ENCODE peak calls at places on chromosomes 2 and 18, in nine cellular contexts. S is fibroblast of pulmonary artery; Z is LNCaP clone FGC; Q is CD8-positive, alpha-beta memory T cell; Y is AG10803; O is HFF-Myc; I is uterus; V is GM06990; F is sigmoid colon. R is an unnamed sample.

GRCh38 chr2:29309090-29310054 is 194.2 kb downstream of the CLIP4 start:
- DNase-seq in S (peak; percentile 76), Z (peak; percentile 45), Q (peak; percentile 54), Y (peak; percentile 68), O (peak; percentile 55), I (peak; percentile 27), V (no peak), F (no peak), R (no peak)

GRCh38 chr2:35929551-35929950 is 426.0 kb upstream of the CRIM1 start:
- DNase-seq in S (no peak), Z (no peak), Q (no peak), Y (no peak), O (no peak), I (no peak), V (no peak), F (no peak), R (no peak)

GRCh38 chr2:200373973-200374416 is 67.5 kb downstream of the SPATS2L start:
- DNase-seq in S (no peak), Z (no peak), Q (peak; percentile 57), Y (no peak), O (no peak), I (no peak), V (peak; percentile 43), F (no peak), R (no peak)

GRCh38 chr2:29017716-29018275 is 36.7 kb downstream of the TOGARAM2 start:
- DNase-seq in S (no peak), Z (no peak), Q (no peak), Y (no peak), O (no peak), I (no peak), V (no peak), F (no peak), R (peak; percentile 59)

GRCh38 chr2:220499281-220499680 is 871.9 kb downstream of the SLC4A3 start:
- DNase-seq in S (peak; percentile 52), Z (no peak), Q (no peak), Y (peak; percentile 64), O (peak; percentile 36), I (no peak), V (no peak), F (no peak), R (no peak)

GRCh38 chr18:32920796-32921787 is 148.3 kb upstream of the KLHL14 start:
- DNase-seq in S (peak; percentile 95), Z (no peak), Q (no peak), Y (peak; percentile 86), O (peak; percentile 19), I (no peak), V (no peak), F (no peak), R (no peak)

GRCh38 chr2:16174693-16175045 is 234.3 kb downstream of the MYCN start:
- DNase-seq in S (no peak), Z (no peak), Q (no peak), Y (no peak), O (no peak), I (no peak), V (no peak), F (no peak), R (no peak)

GRCh38 chr2:101188683-101189405 is 37.7 kb upstream of the TBC1D8 start:
- DNase-seq in S (peak; percentile 53), Z (no peak), Q (no peak), Y (peak; percentile 35), O (no peak), I (no peak), V (no peak), F (no peak), R (no peak)

GRCh38 chr18:32552421-32553030 is 81.8 kb upstream of the GAREM1 start:
- DNase-seq in S (peak; percentile 81), Z (peak; percentile 67), Q (peak; percentile 63), Y (peak; percentile 64), O (peak; percentile 24), I (peak; percentile 51), V (peak; percentile 8), F (peak; percentile 68), R (no peak)

GRCh38 chr2:171522057-171522803 is at the start of gene CYBRD1:
- DNase-seq in S (peak; percentile 91), Z (no peak), Q (no peak), Y (peak; percentile 92), O (no peak), I (peak; percentile 85), V (peak; percentile 81), F (peak; percentile 96), R (peak; percentile 94)

GRCh38 chr18:79337184-79337583 is 58.5 kb upstream of the NFATC1 start:
- DNase-seq in S (no peak), Z (no peak), Q (no peak), Y (no peak), O (no peak), I (no peak), V (no peak), F (no peak), R (no peak)

GRCh38 chr18:48667276-48668254 is 128.7 kb downstream of the CTIF start:
- DNase-seq in S (no peak), Z (no peak), Q (no peak), Y (no peak), O (no peak), I (no peak), V (no peak), F (no peak), R (peak; percentile 43)

GRCh38 chr2:224576098-224576715 is 9.0 kb downstream of the CUL3 start:
- DNase-seq in S (no peak), Z (no peak), Q (no peak), Y (no peak), O (no peak), I (no peak), V (no peak), F (no peak), R (no peak)

GRCh38 chr2:28166956-28167355 is 225.7 kb upstream of the FOSL2 start:
- DNase-seq in S (peak; percentile 37), Z (no peak), Q (no peak), Y (peak; percentile 17), O (no peak), I (no peak), V (no peak), F (no peak), R (no peak)

GRCh38 chr2:145484443-145485086 is 964.6 kb upstream of the ZEB2 start:
- DNase-seq in S (peak; percentile 77), Z (no peak), Q (no peak), Y (peak; percentile 70), O (peak; percentile 49), I (no peak), V (no peak), F (no peak), R (no peak)

DNA sequence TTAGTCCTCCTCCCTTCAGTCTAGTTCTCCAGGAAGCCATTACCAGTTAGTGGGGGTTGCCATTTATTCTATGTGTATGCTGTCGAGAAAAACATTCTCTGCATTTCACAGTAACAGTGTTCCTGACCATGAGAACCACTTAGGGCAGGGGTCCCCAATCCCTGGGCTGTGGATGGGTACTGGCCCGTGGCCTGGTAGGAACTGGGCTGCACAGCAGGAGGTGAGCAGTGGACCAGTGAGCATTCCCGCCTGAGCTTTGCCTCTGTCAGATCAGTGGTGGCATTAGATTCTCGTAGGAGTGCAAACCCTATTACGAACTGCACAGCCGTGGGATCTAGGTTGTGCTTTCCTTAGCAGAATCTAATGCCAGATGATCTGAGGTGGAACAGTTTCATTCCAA is 15.8 kb downstream of the ITGA4 start:
- DNase-seq in S (no peak), Z (no peak), Q (no peak), Y (no peak), O (no peak), I (no peak), V (no peak), F (no peak), R (no peak)
- H3K4me3 ChIP-seq in S (no peak overlapping the region), Z (no peak overlapping the region), Q (no peak overlapping the region), Y (no peak overlapping the region), O (no peak overlapping the region), I (no peak overlapping the region), V (no peak overlapping the region), F (no peak overlapping the region), R (no peak overlapping the region)

GRCh38 chr2:237490805-237491194 is 3.7 kb downstream of the MLPH start:
- DNase-seq in S (no peak), Z (no peak), Q (no peak), Y (no peak), O (no peak), I (no peak), V (no peak), F (no peak), R (no peak)
- H3K4me3 ChIP-seq in S (no peak overlapping the region), Z (peak overlapping the region; percentile 19), Q (no peak overlapping the region), Y (no peak overlapping the region), O (no peak overlapping the region), I (no peak overlapping the region), V (no peak overlapping the region), F (no peak overlapping the region), R (no peak overlapping the region)

GRCh38 chr2:31233741-31234689 is at the start of gene EHD3:
- DNase-seq in S (peak; percentile 87), Z (peak; percentile 69), Q (peak; percentile 81), Y (peak; percentile 84), O (peak; percentile 73), I (peak; percentile 81), V (peak; percentile 93), F (peak; percentile 91), R (peak; percentile 89)

GRCh38 chr2:31234690-31235503 is 945 bp downstream of the EHD3 start:
- DNase-seq in S (no peak), Z (no peak), Q (no peak), Y (no peak), O (no peak), I (no peak), V (no peak), F (no peak), R (no peak)

GRCh38 chr2:31232586-31232985 is 1.4 kb upstream of the EHD3 start:
- DNase-seq in S (no peak), Z (no peak), Q (no peak), Y (no peak), O (no peak), I (no peak), V (no peak), F (no peak), R (no peak)

GRCh38 chr2:31231571-31232287 is 2.2 kb upstream of the EHD3 start:
- DNase-seq in S (no peak), Z (no peak), Q (no peak), Y (no peak), O (no peak), I (no peak), V (no peak), F (no peak), R (no peak)

GRCh38 chr2:31233216-31233615 is 736 bp upstream of the EHD3 start:
- DNase-seq in S (peak; percentile 13), Z (no peak), Q (no peak), Y (no peak), O (no peak), I (no peak), V (no peak), F (no peak), R (no peak)
- H3K4me3 ChIP-seq in S (no peak overlapping the region), Z (peak overlapping the region; percentile 73), Q (peak overlapping the region; percentile 56), Y (no peak overlapping the region), O (no peak overlapping the region), I (no peak overlapping the region), V (peak overlapping the region; percentile 61), F (no peak overlapping the region), R (peak overlapping the region; percentile 84)

GRCh38 chr2:88027709-88028389 is 11.5 kb upstream of the RNU2-63P start:
- DNase-seq in S (no peak), Z (no peak), Q (no peak), Y (no peak), O (no peak), I (no peak), V (no peak), F (no peak), R (no peak)
- H3K4me3 ChIP-seq in S (no peak overlapping the region), Z (no peak overlapping the region), Q (no peak overlapping the region), Y (no peak overlapping the region), O (no peak overlapping the region), I (no peak overlapping the region), V (no peak overlapping the region), F (no peak overlapping the region), R (no peak overlapping the region)